ENCODE peak calls at places on chromosomes 1 and 21, in seven cellular contexts. D is heart right ventricle; K is NCI-H748 treated with DMSO at 0.1 percent for 48 hours; M is mucosa of descending colon; A is stimulated activated naive B cell treated with anti-CD40 and anti-IgM and Interleukin-4, amounts not matched to agents 10 μg/mL and 1 μg/mL and 100 μg/mL, for 72 hours; B is iPS DF 19.7; Y is GOT3. E is an unnamed sample.

GRCh38 chr21:42218836-42219605 is at the start of gene ABCG1:
- DNase-seq in D (peak), K (peak), M (peak), A (no peak), B (no peak), Y (no peak), E (no peak)

GRCh38 chr1:172997941-172998361 is 52.8 kb downstream of the TNFSF18 start:
- DNase-seq in D (no peak), K (no peak), M (no peak), A (no peak), B (no peak), Y (no peak), E (no peak)

GRCh38 chr1:80633947-80634710 is 1166.6 kb upstream of the ADGRL2 start:
- DNase-seq in D (no peak), K (no peak), M (no peak), A (no peak), B (no peak), Y (no peak), E (no peak)

GRCh38 chr21:32256873-32257620 is 21.8 kb downstream of the MIS18A start:
- DNase-seq in D (peak), K (peak), M (peak), A (no peak), B (no peak), Y (peak), E (peak)

GRCh38 chr1:86914998-86915736 is 732 bp downstream of the HS2ST1 start:
- DNase-seq in D (peak), K (peak), M (peak), A (peak), B (no peak), Y (no peak), E (no peak)

GRCh38 chr1:86259390-86259789 is 102.8 kb upstream of the COL24A1 start:
- DNase-seq in D (no peak), K (no peak), M (no peak), A (no peak), B (no peak), Y (no peak), E (no peak)

GRCh38 chr1:101282314-101283087 is 45.7 kb downstream of the S1PR1 start:
- DNase-seq in D (no peak), K (no peak), M (no peak), A (no peak), B (no peak), Y (no peak), E (no peak)

GRCh38 chr1:205719762-205720161 is 30.2 kb downstream of the NUCKS1 start:
- DNase-seq in D (no peak), K (no peak), M (no peak), A (no peak), B (no peak), Y (no peak), E (no peak)

GRCh38 chr1:114509596-114510234 is 1.3 kb downstream of the TRIM33 start:
- DNase-seq in D (no peak), K (peak), M (no peak), A (no peak), B (no peak), Y (no peak), E (no peak)

GRCh38 chr1:10829965-10830515 is 33.6 kb upstream of the CASZ1 start:
- DNase-seq in D (no peak), K (no peak), M (no peak), A (no peak), B (no peak), Y (no peak), E (no peak)

GRCh38 chr1:36322786-36323635 is 434 bp downstream of the EVA1B start:
- DNase-seq in D (peak), K (no peak), M (peak), A (no peak), B (no peak), Y (no peak), E (no peak)

GRCh38 chr1:181359012-181359411 is 124.3 kb upstream of the CACNA1E start:
- DNase-seq in D (no peak), K (no peak), M (no peak), A (no peak), B (no peak), Y (no peak), E (no peak)

GRCh38 chr1:222890702-222891101 is 75.9 kb downstream of the DISP1 start:
- DNase-seq in D (no peak), K (no peak), M (no peak), A (no peak), B (no peak), Y (no peak), E (no peak)

GRCh38 chr1:176932114-176933104 is 232.1 kb downstream of the ASTN1 start:
- DNase-seq in D (no peak), K (no peak), M (no peak), A (no peak), B (no peak), Y (no peak), E (no peak)

GRCh38 chr1:118151312-118151937 is 33.6 kb downstream of the SPAG17 start:
- DNase-seq in D (no peak), K (peak), M (peak), A (peak), B (peak), Y (no peak), E (no peak)

GRCh38 chr1:151501474-151501873 is 9.7 kb upstream of the CGN start:
- DNase-seq in D (no peak), K (no peak), M (peak), A (no peak), B (no peak), Y (no peak), E (no peak)

GRCh38 chr21:44940116-44940631 is 345 bp downstream of the SLX9 start:
- DNase-seq in D (peak), K (no peak), M (no peak), A (no peak), B (no peak), Y (no peak), E (no peak)

GRCh38 chr21:43753439-43753799 is 22.7 kb downstream of the CSTB start:
- DNase-seq in D (no peak), K (no peak), M (no peak), A (no peak), B (no peak), Y (no peak), E (no peak)

GRCh38 chr1:71014110-71014509 is 33.5 kb downstream of the PTGER3 start:
- DNase-seq in D (no peak), K (no peak), M (no peak), A (no peak), B (no peak), Y (no peak), E (no peak)

GRCh38 chr1:235270625-235271024 is 57.4 kb downstream of the ARID4B start:
- DNase-seq in D (no peak), K (no peak), M (no peak), A (no peak), B (no peak), Y (no peak), E (peak)

GRCh38 chr1:119139857-119140176 is 636 bp downstream of the WARS2 start:
- DNase-seq in D (no peak), K (peak), M (no peak), A (no peak), B (no peak), Y (no peak), E (no peak)

GRCh38 chr1:214952648-214953047 is 129.9 kb upstream of the KCNK2 start:
- DNase-seq in D (no peak), K (no peak), M (no peak), A (no peak), B (no peak), Y (no peak), E (no peak)

GRCh38 chr1:156154317-156154749 is 948 bp downstream of the SEMA4A start:
- DNase-seq in D (peak), K (no peak), M (peak), A (peak), B (no peak), Y (no peak), E (no peak)

GRCh38 chr1:245129811-245130210 is 25.0 kb upstream of the KIF26B start:
- DNase-seq in D (no peak), K (no peak), M (no peak), A (no peak), B (no peak), Y (no peak), E (no peak)

GRCh38 chr1:90821793-90822359 is 104.8 kb upstream of the BARHL2 start:
- DNase-seq in D (no peak), K (no peak), M (no peak), A (no peak), B (no peak), Y (no peak), E (no peak)

GRCh38 chr1:44283524-44284173 is 70.4 kb downstream of the DMAP1 start:
- DNase-seq in D (no peak), K (peak), M (peak), A (no peak), B (no peak), Y (no peak), E (no peak)

GRCh38 chr1:115289940-115290339 is 48.1 kb downstream of the NGF start:
- DNase-seq in D (no peak), K (no peak), M (no peak), A (no peak), B (no peak), Y (no peak), E (no peak)

E was measured in AG09319.